ENCODE peak calls at places on chromosomes 13 and 19, in four cellular contexts. V, J, N and Y are unnamed samples.

GRCh38 chr19:19404879-19405860 is at the start of gene GATAD2A:
- DNase-seq in V (peak; percentile 95), N (no peak), J (peak; percentile 95), Y (peak; percentile 85)

GRCh38 chr19:48543121-48543710 is 8.8 kb upstream of the SULT2B1 start:
- DNase-seq in J (no peak), V (no peak), N (no peak), Y (no peak)

GRCh38 chr13:22077205-22077683 is 406.4 kb downstream of the FGF9 start:
- DNase-seq in N (no peak), J (no peak), V (no peak), Y (no peak)

GRCh38 chr19:38898788-38899446 is 501 bp downstream of the SIRT2 start:
- DNase-seq in J (peak; percentile 61), V (no peak), N (no peak), Y (no peak)

GRCh38 chr19:34120846-34121639 is 51.3 kb upstream of the LSM14A start:
- DNase-seq in J (no peak), V (peak; percentile 65), N (no peak), Y (no peak)

GRCh38 chr19:2478324-2478755 is 2.4 kb downstream of the GADD45B start:
- DNase-seq in J (peak; percentile 73), V (peak; percentile 59), N (no peak), Y (no peak)

GRCh38 chr19:11421607-11422098 is 2.5 kb upstream of the RGL3 start:
- DNase-seq in V (peak; percentile 69), N (no peak), J (peak; percentile 68), Y (no peak)

GRCh38 chr19:19661675-19662251 is 1.7 kb downstream of the ATP13A1 start:
- DNase-seq in V (peak; percentile 35), N (no peak), J (no peak), Y (no peak)

GRCh38 chr13:38783992-38784875 is 97.4 kb downstream of the FREM2 start:
- DNase-seq in N (no peak), V (no peak), J (no peak), Y (no peak)